ENCODE peak calls at places on chromosomes 5 and 9, in five cellular contexts. I is GM23338, U is HepG2, H is K562, B is GM12878. O is an unnamed sample.

GRCh38 chr9:126293522-126293889 is 33.1 kb upstream of the MVB12B start:
- DNase-seq in I (peak; percentile 37), U (no peak), H (peak; percentile 35), B (no peak), O (no peak)

GRCh38 chr5:139394123-139394653 is 716 bp downstream of the PROB1 start:
- DNase-seq in I (peak; percentile 84), U (no peak), H (no peak), B (no peak), O (no peak)

GRCh38 chr5:45098483-45098882 is 289.7 kb downstream of the MRPS30 start:
- DNase-seq in I (no peak), U (no peak), H (no peak), B (no peak), O (no peak)

GRCh38 chr9:96674914-96675538 is 19.9 kb upstream of the PRXL2C start:
- DNase-seq in I (no peak), U (no peak), H (no peak), B (no peak), O (no peak)

GRCh38 chr9:96061293-96061987 is 185.9 kb downstream of the ERCC6L2 start:
- DNase-seq in I (peak; percentile 75), U (peak; percentile 21), H (peak; percentile 45), B (no peak), O (peak; percentile 25)

GRCh38 chr9:132011896-132012295 is 67.8 kb downstream of the MED27 start:
- DNase-seq in I (no peak), U (no peak), H (no peak), B (no peak), O (no peak)

GRCh38 chr5:157740211-157740610 is 3.3 kb upstream of the LSM11 start:
- DNase-seq in I (peak; percentile 79), U (peak; percentile 30), H (peak; percentile 24), B (no peak), O (peak; percentile 42)

GRCh38 chr5:139406960-139407359 is 3.1 kb upstream of the SPATA24 start:
- DNase-seq in I (no peak), U (no peak), H (no peak), B (no peak), O (no peak)

GRCh38 chr9:92658611-92659010 is 11.3 kb downstream of the IPPK start:
- DNase-seq in I (no peak), U (no peak), H (no peak), B (no peak), O (no peak)

GRCh38 chr5:66992547-66992946 is 204.1 kb downstream of the CD180 start:
- DNase-seq in I (no peak), U (no peak), H (no peak), B (no peak), O (no peak)

GRCh38 chr9:137286980-137287383 is 9.5 kb downstream of the TOR4A start:
- DNase-seq in I (peak; percentile 85), U (peak; percentile 68), H (peak; percentile 60), B (no peak), O (peak; percentile 94)

GRCh38 chr9:111113712-111114111 is 75.4 kb upstream of the LPAR1 start:
- DNase-seq in I (no peak), U (no peak), H (no peak), B (no peak), O (no peak)

GRCh38 chr9:119368179-119368578 is 1.1 kb downstream of the BRINP1 start:
- DNase-seq in I (peak; percentile 29), U (no peak), H (no peak), B (no peak), O (no peak)

GRCh38 chr9:130320697-130321080 is 55.1 kb downstream of the HMCN2 start:
- DNase-seq in I (peak; percentile 75), U (peak; percentile 8), H (peak; percentile 86), B (no peak), O (peak; percentile 51)

GRCh38 chr5:103624748-103625147 is 62.2 kb upstream of the NUDT12 start:
- DNase-seq in I (no peak), U (no peak), H (no peak), B (no peak), O (no peak)

GRCh38 chr9:5718296-5719032 is 89.6 kb downstream of the RIC1 start:
- DNase-seq in I (no peak), U (no peak), H (no peak), B (no peak), O (no peak)

GRCh38 chr5:54834121-54834842 is 151.1 kb downstream of the ESM1 start:
- DNase-seq in I (no peak), U (no peak), H (no peak), B (no peak), O (no peak)

GRCh38 chr5:57174128-57174849 is 430 bp downstream of the GPBP1 start:
- DNase-seq in I (peak; percentile 62), U (no peak), H (no peak), B (no peak), O (peak; percentile 36)

GRCh38 chr9:134942011-134942410 is 24.3 kb upstream of the FCN1 start:
- DNase-seq in I (no peak), U (no peak), H (no peak), B (no peak), O (no peak)

GRCh38 chr5:68333649-68334549 is 118.3 kb downstream of the PIK3R1 start:
- DNase-seq in I (no peak), U (peak; percentile 13), H (peak; percentile 47), B (no peak), O (peak; percentile 46)

GRCh38 chr5:56097055-56097454 is 102.3 kb upstream of the IL6ST start:
- DNase-seq in I (no peak), U (no peak), H (no peak), B (no peak), O (no peak)

GRCh38 chr9:36781532-36781931 is 208.8 kb downstream of the MELK start:
- DNase-seq in I (no peak), U (peak; percentile 18), H (no peak), B (no peak), O (no peak)

GRCh38 chr5:149152317-149152746 is 11.0 kb downstream of the ABLIM3 start:
- DNase-seq in I (no peak), U (peak; percentile 97), H (no peak), B (no peak), O (peak; percentile 44)

GRCh38 chr5:56329652-56330051 is 96.5 kb upstream of the ANKRD55 start:
- DNase-seq in I (no peak), U (peak; percentile 30), H (no peak), B (peak; percentile 81), O (no peak)

GRCh38 chr9:69945671-69946141 is 97.9 kb upstream of the MAMDC2 start:
- DNase-seq in I (no peak), U (no peak), H (no peak), B (no peak), O (peak; percentile 10)

GRCh38 chr5:1722877-1723276 is 76.8 kb downstream of the MRPL36 start:
- DNase-seq in I (no peak), U (no peak), H (no peak), B (no peak), O (no peak)

GRCh38 chr5:67588389-67588788 is 391.8 kb upstream of the CD180 start:
- DNase-seq in I (no peak), U (no peak), H (no peak), B (no peak), O (no peak)

GRCh38 chr5:56415356-56415765 is 182.2 kb upstream of the ANKRD55 start:
- DNase-seq in I (no peak), U (no peak), H (peak; percentile 12), B (peak; percentile 92), O (no peak)

GRCh38 chr9:30197954-30198353 is 2186.5 kb upstream of the ACO1 start:
- DNase-seq in I (peak; percentile 18), U (peak; percentile 57), H (no peak), B (no peak), O (peak; percentile 52)

GRCh38 chr5:126395198-126395597 is 28.0 kb upstream of the GRAMD2B start:
- DNase-seq in I (peak; percentile 23), U (no peak), H (no peak), B (no peak), O (no peak)
- TF ChIP-seq JUNB in I (no peak), U (no peak), H (no peak), B (no peak), O (no peak)

DNA sequence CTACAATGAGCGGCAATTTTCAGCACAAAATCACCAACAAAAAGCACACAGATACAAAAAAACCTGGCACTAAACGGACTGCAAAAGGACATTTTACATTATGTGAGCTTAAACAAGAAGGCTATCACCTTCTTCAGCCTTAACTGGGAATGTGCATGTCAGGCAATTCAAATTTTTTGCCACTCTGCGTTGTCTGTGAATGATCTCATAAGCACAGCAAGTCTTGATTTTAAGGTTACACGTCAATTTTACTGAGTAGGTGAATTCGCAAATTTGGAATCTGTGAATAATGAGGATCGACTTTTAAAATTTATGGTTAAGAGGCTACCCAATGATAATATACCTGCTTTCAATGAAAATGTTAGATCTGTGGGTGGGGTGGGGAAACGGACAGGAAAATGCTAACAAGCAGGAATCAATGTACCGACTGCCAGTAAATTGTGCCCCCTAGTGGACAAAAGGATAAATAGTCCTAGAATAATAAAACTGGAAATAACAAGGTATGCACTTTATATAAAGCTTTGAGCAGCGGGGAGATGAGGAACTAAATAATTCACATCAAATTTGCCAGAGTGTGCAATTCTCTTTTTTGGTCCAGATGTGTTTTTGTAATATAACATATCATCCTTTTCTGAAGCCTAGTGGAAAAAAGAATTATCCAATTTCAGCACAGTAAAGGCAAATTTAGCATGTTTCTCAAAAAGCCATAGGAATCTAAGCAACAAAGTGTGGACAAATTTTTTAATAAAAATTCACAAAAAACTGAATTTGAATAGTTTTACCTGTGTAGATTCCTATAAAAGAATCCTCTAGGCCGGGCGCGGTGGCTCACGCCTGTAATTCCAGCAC is 20.5 kb downstream of the EQTN start:
- DNase-seq in I (peak; percentile 81), U (peak; percentile 45), H (peak; percentile 10), B (no peak), O (peak; percentile 61)
- TF ChIP-seq JUNB in I (no peak), U (no peak), H (no peak), B (no peak), O (no peak)

GRCh38 chr9:121852241-121852640 is 200.8 kb downstream of the DAB2IP start:
- DNase-seq in I (no peak), U (no peak), H (no peak), B (no peak), O (no peak)

GRCh38 chr9:121849554-121849953 is 198.1 kb downstream of the DAB2IP start:
- DNase-seq in I (no peak), U (no peak), H (no peak), B (no peak), O (no peak)

GRCh38 chr9:121852646-121853616 is 201.5 kb downstream of the DAB2IP start:
- DNase-seq in I (no peak), U (no peak), H (no peak), B (no peak), O (no peak)

GRCh38 chr9:121851641-121852091 is 200.2 kb downstream of the DAB2IP start:
- DNase-seq in I (no peak), U (no peak), H (no peak), B (no peak), O (no peak)

GRCh38 chr9:121850366-121850765 is 198.9 kb downstream of the DAB2IP start:
- DNase-seq in I (no peak), U (no peak), H (no peak), B (no peak), O (no peak)
- TF ChIP-seq JUNB in I (no peak), U (no peak), H (no peak), B (no peak), O (no peak)

DNA sequence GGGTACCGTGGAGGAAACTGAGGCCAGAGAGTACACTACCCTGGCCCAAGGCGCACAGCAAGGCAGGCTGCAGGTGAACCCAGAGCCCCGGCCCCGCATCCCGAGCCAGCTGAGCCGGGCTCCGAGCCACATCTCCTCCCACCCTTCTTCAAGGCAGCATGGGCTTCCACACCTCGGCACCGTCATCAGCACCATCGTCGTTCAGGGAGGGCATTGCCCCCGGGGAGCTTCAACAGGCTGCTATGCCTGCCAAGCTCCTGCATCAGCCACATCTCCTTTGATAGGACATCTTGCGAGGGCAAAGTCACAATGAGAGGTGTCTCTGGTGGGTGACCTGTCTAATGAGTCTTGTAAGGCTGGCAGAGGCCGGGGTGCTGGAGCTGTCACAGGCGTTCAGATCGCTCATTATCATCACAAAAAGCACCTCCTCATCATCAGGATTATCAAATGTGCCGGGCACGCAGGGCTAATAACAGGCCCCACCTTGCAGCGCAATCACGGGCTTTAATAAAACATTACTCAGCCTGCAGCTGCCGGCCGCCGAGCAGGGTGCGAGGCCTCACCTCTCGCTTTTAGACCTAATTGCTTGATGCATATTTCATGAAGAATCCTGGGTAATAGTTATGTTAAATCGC is 20.0 kb upstream of the SLC25A51 start:
- DNase-seq in I (no peak), U (no peak), H (no peak), B (no peak), O (no peak)
- TF ChIP-seq JUNB in I (no peak), U (no peak), H (no peak), B (no peak), O (no peak)